ENCODE peak calls at places on chromosomes 16 and 17, in seven cellular contexts. O is HuH-7.5; U is naive B cell; A is spleen; R is stimulated activated CD8-positive, alpha-beta memory T cell treated with anti-CD3 and anti-CD28 coated beads, Interleukin-4, amount 100 ng/mL, for 24 hours; W is sigmoid colon; Y is endothelial cell. P is an unnamed sample.

GRCh38 chr16:1812732-1813163 is 13.9 kb downstream of the HAGH start:
- DNase-seq in O (peak; percentile 63), U (peak; percentile 17), A (peak; percentile 81), R (peak; percentile 17), W (peak; percentile 78), Y (peak; percentile 52), P (no peak)

GRCh38 chr17:82536220-82537201 is 17.0 kb downstream of the FOXK2 start:
- DNase-seq in O (no peak), U (no peak), A (no peak), R (no peak), W (peak; percentile 77), Y (peak; percentile 13), P (no peak)

GRCh38 chr16:27286446-27286845 is 17.9 kb upstream of the NSMCE1 start:
- DNase-seq in O (no peak), U (no peak), A (no peak), R (no peak), W (no peak), Y (no peak), P (no peak)

GRCh38 chr17:8701754-8702153 is 42.9 kb downstream of the CCDC42 start:
- DNase-seq in O (no peak), U (no peak), A (no peak), R (no peak), W (no peak), Y (no peak), P (no peak)

GRCh38 chr17:76404256-76404655 is 19.8 kb downstream of the SPHK1 start:
- DNase-seq in O (no peak), U (no peak), A (peak; percentile 30), R (no peak), W (no peak), Y (no peak), P (no peak)

GRCh38 chr16:85754403-85754802 is 3.5 kb upstream of the C16orf74 start:
- DNase-seq in O (no peak), U (peak; percentile 80), A (no peak), R (no peak), W (no peak), Y (no peak), P (no peak)

GRCh38 chr16:85163278-85164112 is 51.2 kb upstream of the CIBAR2 start:
- DNase-seq in O (no peak), U (no peak), A (no peak), R (no peak), W (no peak), Y (no peak), P (no peak)

GRCh38 chr16:49532243-49532870 is 158.8 kb downstream of the C16orf78 start:
- DNase-seq in O (no peak), U (no peak), A (peak; percentile 47), R (no peak), W (no peak), Y (no peak), P (no peak)

GRCh38 chr17:80943346-80944145 is 48.1 kb upstream of the CHMP6 start:
- DNase-seq in O (no peak), U (no peak), A (peak; percentile 31), R (no peak), W (peak; percentile 64), Y (no peak), P (no peak)

GRCh38 chr17:28416703-28417311 is 10.8 kb upstream of the SLC46A1 start:
- DNase-seq in O (peak; percentile 79), U (peak; percentile 48), A (no peak), R (peak; percentile 19), W (no peak), Y (peak; percentile 61), P (peak; percentile 33)

GRCh38 chr17:7478276-7479138 is 924 bp downstream of the ZBTB4 start:
- DNase-seq in O (peak; percentile 58), U (peak; percentile 59), A (peak; percentile 91), R (peak; percentile 42), W (peak; percentile 86), Y (no peak), P (no peak)

GRCh38 chr17:7842380-7842949 is 8.4 kb downstream of the KDM6B start:
- DNase-seq in O (peak; percentile 39), U (peak; percentile 98), A (peak; percentile 96), R (peak; percentile 95), W (peak; percentile 85), Y (no peak), P (peak; percentile 98)

GRCh38 chr16:29804455-29805231 is 1.7 kb upstream of the MAZ start:
- DNase-seq in O (no peak), U (no peak), A (peak; percentile 83), R (no peak), W (peak; percentile 87), Y (no peak), P (no peak)

GRCh38 chr16:69709456-69710084 is 16.8 kb downstream of the NQO1 start:
- DNase-seq in O (peak; percentile 39), U (peak; percentile 39), A (no peak), R (no peak), W (no peak), Y (no peak), P (no peak)

GRCh38 chr16:6643083-6643686 is 689.5 kb upstream of the RBFOX1 start:
- DNase-seq in O (peak; percentile 3), U (peak; percentile 4), A (no peak), R (peak; percentile 15), W (no peak), Y (peak; percentile 66), P (peak; percentile 24)

GRCh38 chr17:63837962-63838585 is 4.4 kb downstream of the SMARCD2 start:
- DNase-seq in O (no peak), U (no peak), A (peak; percentile 67), R (no peak), W (no peak), Y (no peak), P (no peak)

GRCh38 chr17:78257810-78258322 is 26.4 kb downstream of the TMEM235 start:
- DNase-seq in O (no peak), U (peak; percentile 60), A (peak; percentile 91), R (no peak), W (no peak), Y (no peak), P (no peak)

GRCh38 chr16:85061566-85061965 is 34.0 kb downstream of the KIAA0513 start:
- DNase-seq in O (no peak), U (no peak), A (peak; percentile 90), R (no peak), W (peak; percentile 78), Y (no peak), P (no peak)

GRCh38 chr17:81251943-81252301 is 12.8 kb downstream of the NDUFAF8 start:
- DNase-seq in O (no peak), U (no peak), A (no peak), R (no peak), W (no peak), Y (no peak), P (no peak)

GRCh38 chr16:9633844-9634243 is 542.4 kb downstream of the HAPSTR1 start:
- DNase-seq in O (no peak), U (no peak), A (no peak), R (no peak), W (no peak), Y (no peak), P (no peak)

GRCh38 chr17:48048321-48049140 is at the start of gene NFE2L1:
- DNase-seq in O (peak; percentile 84), U (peak; percentile 5), A (no peak), R (peak; percentile 36), W (peak; percentile 97), Y (peak; percentile 82), P (peak; percentile 85)

GRCh38 chr17:62098623-62099231 is 33.6 kb upstream of the MED13 start:
- DNase-seq in O (no peak), U (peak; percentile 42), A (no peak), R (no peak), W (no peak), Y (no peak), P (no peak)

GRCh38 chr17:9488556-9488955 is 87.1 kb downstream of the STX8 start:
- DNase-seq in O (no peak), U (no peak), A (no peak), R (no peak), W (no peak), Y (no peak), P (no peak)

GRCh38 chr17:12952012-12952411 is 65.8 kb downstream of the ELAC2 start:
- DNase-seq in O (no peak), U (no peak), A (no peak), R (no peak), W (no peak), Y (no peak), P (no peak)

GRCh38 chr16:9318764-9319163 is 227.3 kb downstream of the HAPSTR1 start:
- DNase-seq in O (no peak), U (no peak), A (no peak), R (no peak), W (no peak), Y (no peak), P (no peak)

GRCh38 chr16:47109361-47109760 is 34.4 kb downstream of the NETO2 start:
- DNase-seq in O (no peak), U (no peak), A (no peak), R (no peak), W (no peak), Y (no peak), P (no peak)

GRCh38 chr17:14918540-14918939 is 346.6 kb downstream of the PMP22 start:
- DNase-seq in O (no peak), U (no peak), A (no peak), R (no peak), W (no peak), Y (no peak), P (no peak)

GRCh38 chr16:58499092-58499511 is 841 bp upstream of the NDRG4 start:
- DNase-seq in O (no peak), U (no peak), A (peak; percentile 70), R (no peak), W (peak; percentile 48), Y (no peak), P (no peak)

GRCh38 chr16:57633383-57634064 is 5.1 kb downstream of the ADGRG1 start:
- DNase-seq in O (no peak), U (no peak), A (no peak), R (no peak), W (no peak), Y (no peak), P (no peak)

GRCh38 chr16:10039220-10040096 is 142.8 kb downstream of the GRIN2A start:
- DNase-seq in O (no peak), U (no peak), A (no peak), R (no peak), W (no peak), Y (peak; percentile 33), P (no peak)

GRCh38 chr17:75652934-75653549 is 13.9 kb downstream of the RECQL5 start:
- DNase-seq in O (no peak), U (peak; percentile 40), A (no peak), R (no peak), W (peak; percentile 45), Y (peak; percentile 57), P (no peak)

GRCh38 chr17:45225964-45226530 is 4.4 kb downstream of the FMNL1 start:
- DNase-seq in O (no peak), U (peak; percentile 96), A (peak; percentile 99), R (peak; percentile 94), W (peak; percentile 86), Y (no peak), P (peak; percentile 97)

GRCh38 chr17:49980703-49981197 is 11.8 kb downstream of the DLX4 start:
- DNase-seq in O (no peak), U (no peak), A (no peak), R (no peak), W (no peak), Y (no peak), P (no peak)

GRCh38 chr17:78409191-78409621 is 30.8 kb downstream of the PGS1 start:
- DNase-seq in O (no peak), U (no peak), A (no peak), R (no peak), W (no peak), Y (no peak), P (no peak)

GRCh38 chr17:12485361-12485911 is 180.3 kb upstream of the MYOCD start:
- DNase-seq in O (no peak), U (no peak), A (no peak), R (no peak), W (no peak), Y (no peak), P (no peak)

GRCh38 chr17:80800775-80801391 is 190.8 kb upstream of the CHMP6 start:
- DNase-seq in O (no peak), U (no peak), A (no peak), R (no peak), W (no peak), Y (no peak), P (no peak)

GRCh38 chr16:86387461-86388440 is 122.6 kb upstream of the FOXF1 start:
- DNase-seq in O (no peak), U (no peak), A (no peak), R (no peak), W (no peak), Y (no peak), P (no peak)

GRCh38 chr16:1356061-1356900 is 4.5 kb downstream of the GNPTG start:
- DNase-seq in O (no peak), U (no peak), A (no peak), R (no peak), W (no peak), Y (no peak), P (no peak)